ENCODE peak calls at places on chromosome 12, in five cellular contexts. One of them, this sample, is unnamed. For H3K4me1, the result is how much of the 10 kb centered on the place peaks cover.

GRCh38 chr12:123270380-123271181 is 1.1 kb downstream of the CDK2AP1 start:
- DNase-seq in H1: peak
- DNase-seq in HCT116: no peak
- DNase-seq in K562: peak
- DNase-seq in SK-N-SH: peak
- DNase-seq in this sample: no peak

GRCh38 chr12:79155703-79156102 is 291.1 kb downstream of the SYT1 start:
- DNase-seq in H1: no peak
- DNase-seq in HCT116: no peak
- DNase-seq in K562: no peak
- DNase-seq in SK-N-SH: no peak
- DNase-seq in this sample: no peak

GRCh38 chr12:65615091-65615490 is 209.2 kb upstream of the HMGA2 start:
- DNase-seq in H1: no peak
- DNase-seq in HCT116: no peak
- DNase-seq in K562: no peak
- DNase-seq in SK-N-SH: no peak
- DNase-seq in this sample: no peak

GRCh38 chr12:75694891-75695290 is 183.5 kb upstream of the KRR1 start:
- DNase-seq in H1: no peak
- DNase-seq in HCT116: peak
- DNase-seq in K562: no peak
- DNase-seq in SK-N-SH: no peak
- DNase-seq in this sample: no peak

GRCh38 chr12:54419088-54419887 is at the start of gene ITGA5:
- DNase-seq in H1: peak
- DNase-seq in HCT116: peak
- DNase-seq in K562: peak
- DNase-seq in SK-N-SH: peak
- DNase-seq in this sample: no peak

GRCh38 chr12:125249066-125249824 is 184.0 kb downstream of the AACS start:
- DNase-seq in H1: no peak
- DNase-seq in HCT116: no peak
- DNase-seq in K562: no peak
- DNase-seq in SK-N-SH: no peak
- DNase-seq in this sample: no peak

GRCh38 chr12:45446013-45446412 is 230.1 kb downstream of the ANO6 start:
- DNase-seq in H1: no peak
- DNase-seq in HCT116: no peak
- DNase-seq in K562: no peak
- DNase-seq in SK-N-SH: no peak
- DNase-seq in this sample: no peak

GRCh38 chr12:114673169-114673833 is 10.7 kb downstream of the TBX3 start:
- DNase-seq in H1: peak
- DNase-seq in HCT116: no peak
- DNase-seq in K562: no peak
- DNase-seq in SK-N-SH: peak
- DNase-seq in this sample: no peak

GRCh38 chr12:93025145-93026103 is 96.3 kb upstream of the EEA1 start:
- DNase-seq in H1: no peak
- DNase-seq in HCT116: peak
- DNase-seq in K562: peak
- DNase-seq in SK-N-SH: peak
- DNase-seq in this sample: peak

GRCh38 chr12:597926-598568 is 65.2 kb downstream of the NINJ2 start:
- DNase-seq in H1: no peak
- DNase-seq in HCT116: no peak
- DNase-seq in K562: no peak
- DNase-seq in SK-N-SH: no peak
- DNase-seq in this sample: no peak

GRCh38 chr12:91763654-91764439 is 381.8 kb downstream of the BTG1 start:
- DNase-seq in H1: no peak
- DNase-seq in HCT116: no peak
- DNase-seq in K562: no peak
- DNase-seq in SK-N-SH: no peak
- DNase-seq in this sample: no peak

GRCh38 chr12:56932146-56932545 is 2.1 kb downstream of the SDR9C7 start:
- DNase-seq in H1: peak
- DNase-seq in HCT116: no peak
- DNase-seq in K562: no peak
- DNase-seq in SK-N-SH: no peak
- DNase-seq in this sample: no peak

GRCh38 chr12:102435827-102436436 is 44.4 kb downstream of the IGF1 start:
- DNase-seq in H1: no peak
- DNase-seq in HCT116: no peak
- DNase-seq in K562: no peak
- DNase-seq in SK-N-SH: no peak
- DNase-seq in this sample: no peak

GRCh38 chr12:105024926-105025325 is 38.8 kb downstream of the NOPCHAP1 start:
- DNase-seq in H1: no peak
- DNase-seq in HCT116: no peak
- DNase-seq in K562: no peak
- DNase-seq in SK-N-SH: no peak
- DNase-seq in this sample: no peak

GRCh38 chr12:27221625-27222387 is 22.3 kb upstream of the STK38L start:
- DNase-seq in H1: no peak
- DNase-seq in HCT116: no peak
- DNase-seq in K562: no peak
- DNase-seq in SK-N-SH: no peak
- DNase-seq in this sample: no peak

GRCh38 chr12:2306012-2306411 is 253.2 kb downstream of the CACNA1C start:
- DNase-seq in H1: no peak
- DNase-seq in HCT116: no peak
- DNase-seq in K562: no peak
- DNase-seq in SK-N-SH: no peak
- DNase-seq in this sample: peak

GRCh38 chr12:74283646-74284045 is 254.0 kb upstream of the ATXN7L3B start:
- DNase-seq in H1: no peak
- DNase-seq in HCT116: no peak
- DNase-seq in K562: no peak
- DNase-seq in SK-N-SH: no peak
- DNase-seq in this sample: no peak

GRCh38 chr12:91274886-91275285 is 92.3 kb upstream of the DCN start:
- DNase-seq in H1: no peak
- DNase-seq in HCT116: no peak
- DNase-seq in K562: no peak
- DNase-seq in SK-N-SH: no peak
- DNase-seq in this sample: no peak

GRCh38 chr12:28340261-28340660 is 150.0 kb downstream of the CCDC91 start:
- DNase-seq in H1: no peak
- DNase-seq in HCT116: no peak
- DNase-seq in K562: no peak
- DNase-seq in SK-N-SH: no peak
- DNase-seq in this sample: no peak

GRCh38 chr12:19244312-19244711 is 114.8 kb downstream of the PLEKHA5 start:
- DNase-seq in H1: no peak
- DNase-seq in HCT116: no peak
- DNase-seq in K562: no peak
- DNase-seq in SK-N-SH: no peak
- DNase-seq in this sample: no peak

GRCh38 chr12:122293081-122293480 is 26.8 kb upstream of the VPS33A start:
- DNase-seq in H1: no peak
- DNase-seq in HCT116: no peak
- DNase-seq in K562: no peak
- DNase-seq in SK-N-SH: no peak
- DNase-seq in this sample: no peak

DNA sequence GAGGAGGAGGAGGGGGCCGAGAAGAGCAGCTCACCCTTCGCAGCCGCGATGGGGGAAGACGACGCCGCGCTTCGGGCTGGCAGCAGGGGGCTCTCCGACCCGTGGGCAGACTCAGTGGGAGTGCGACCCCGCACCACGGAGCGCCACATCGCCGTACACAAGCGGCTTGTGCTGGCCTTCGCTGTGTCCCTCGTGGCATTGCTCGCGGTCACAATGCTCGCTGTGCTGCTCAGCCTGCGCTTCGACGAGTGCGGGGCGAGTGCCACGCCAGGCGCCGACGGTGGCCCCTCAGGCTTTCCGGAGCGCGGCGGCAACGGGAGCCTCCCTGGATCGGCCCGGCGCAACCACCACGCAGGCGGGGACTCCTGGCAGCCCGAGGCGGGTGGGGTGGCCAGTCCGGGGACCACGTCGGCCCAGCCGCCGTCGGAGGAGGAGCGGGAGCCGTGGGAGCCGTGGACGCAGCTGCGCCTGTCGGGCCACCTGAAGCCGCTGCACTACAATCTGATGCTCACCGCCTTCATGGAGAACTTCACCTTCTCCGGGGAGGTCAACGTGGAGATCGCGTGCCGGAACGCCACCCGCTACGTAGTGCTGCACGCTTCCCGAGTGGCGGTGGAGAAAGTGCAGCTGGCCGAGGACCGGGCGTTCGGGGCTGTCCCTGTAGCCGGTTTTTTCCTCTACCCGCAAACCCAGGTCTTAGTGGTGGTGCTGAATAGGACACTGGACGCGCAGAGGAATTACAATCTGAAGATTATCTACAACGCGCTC is 745 bp downstream of the TRHDE start:
- DNase-seq in H1: peak
- DNase-seq in HCT116: no peak
- DNase-seq in K562: no peak
- DNase-seq in SK-N-SH: peak
- DNase-seq in this sample: no peak
- H3K4me1 ChIP-seq in H1: under half
- H3K4me1 ChIP-seq in HCT116: under half
- H3K4me1 ChIP-seq in K562: under half
- H3K4me1 ChIP-seq in SK-N-SH: under half
- H3K4me1 ChIP-seq in this sample: under half

GRCh38 chr12:32214723-32215122 is 108.1 kb downstream of the BICD1 start:
- DNase-seq in H1: no peak
- DNase-seq in HCT116: no peak
- DNase-seq in K562: no peak
- DNase-seq in SK-N-SH: no peak
- DNase-seq in this sample: no peak
- TF ChIP-seq YY1 in H1: no peak
- TF ChIP-seq YY1 in HCT116: no peak
- TF ChIP-seq YY1 in K562: no peak
- TF ChIP-seq YY1 in SK-N-SH: no peak
- TF ChIP-seq YY1 in this sample: no peak

GRCh38 chr12:120835657-120836056 is 68.5 kb downstream of the SPPL3 start:
- DNase-seq in H1: no peak
- DNase-seq in HCT116: no peak
- DNase-seq in K562: no peak
- DNase-seq in SK-N-SH: no peak
- DNase-seq in this sample: no peak
- H3K4me1 ChIP-seq in H1: under half
- H3K4me1 ChIP-seq in HCT116: under half
- H3K4me1 ChIP-seq in K562: under half
- H3K4me1 ChIP-seq in SK-N-SH: under half
- H3K4me1 ChIP-seq in this sample: under half

GRCh38 chr12:67714648-67715047 is 66.1 kb downstream of the DYRK2 start:
- DNase-seq in H1: no peak
- DNase-seq in HCT116: no peak
- DNase-seq in K562: no peak
- DNase-seq in SK-N-SH: no peak
- DNase-seq in this sample: no peak
- TF ChIP-seq YY1 in H1: no peak
- TF ChIP-seq YY1 in HCT116: no peak
- TF ChIP-seq YY1 in K562: no peak
- TF ChIP-seq YY1 in SK-N-SH: no peak
- TF ChIP-seq YY1 in this sample: no peak

DNA sequence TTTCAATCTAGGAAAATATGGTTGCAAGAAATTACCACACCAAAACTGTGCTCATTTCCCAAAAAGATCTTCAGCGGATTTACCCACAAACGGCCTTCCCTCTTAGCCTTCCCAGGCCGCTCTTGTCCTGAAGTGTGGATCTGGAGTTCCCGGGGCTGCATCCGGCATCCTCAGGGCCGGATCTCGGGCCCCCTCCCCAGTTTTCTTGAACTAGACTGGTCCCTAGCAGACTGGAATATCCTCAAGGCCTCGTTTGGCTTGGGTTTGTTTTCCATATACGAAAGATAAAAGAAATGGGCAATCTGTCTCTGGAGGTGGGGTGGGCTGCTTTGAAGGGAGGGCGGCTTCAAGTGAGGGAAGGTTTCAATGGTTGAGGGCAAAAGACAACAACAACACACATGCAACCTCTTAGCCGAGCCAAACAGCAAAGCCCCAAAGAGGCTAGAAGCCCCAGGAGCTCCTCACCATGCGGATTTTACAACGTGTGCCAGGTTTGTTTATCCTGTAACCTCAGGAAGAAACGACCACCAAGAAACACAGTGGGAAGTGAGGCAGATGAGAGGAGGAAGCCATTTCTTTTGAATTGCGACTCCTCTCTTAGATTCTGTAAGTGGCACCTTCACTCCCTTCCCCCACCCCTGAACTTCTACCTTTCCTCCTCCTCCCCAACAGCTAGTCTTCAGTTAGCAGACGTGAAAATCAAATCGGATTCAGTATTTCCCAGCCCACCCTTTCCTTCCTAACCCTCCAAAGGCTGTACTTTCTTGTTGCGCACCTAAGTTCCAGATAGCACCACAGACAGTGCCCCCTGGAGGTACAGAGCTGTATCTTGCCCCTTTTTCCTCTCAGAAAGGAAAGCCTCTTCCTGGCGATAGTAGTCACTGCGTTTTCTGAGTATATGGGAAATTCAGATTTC is 2.6 kb downstream of the MYF6 start:
- DNase-seq in H1: peak
- DNase-seq in HCT116: peak
- DNase-seq in K562: no peak
- DNase-seq in SK-N-SH: peak
- DNase-seq in this sample: peak
- H3K4me1 ChIP-seq in H1: under half
- H3K4me1 ChIP-seq in HCT116: under half
- H3K4me1 ChIP-seq in K562: under half
- H3K4me1 ChIP-seq in SK-N-SH: under half
- H3K4me1 ChIP-seq in this sample: under half

This sample was measured in NT2/D1.